ENCODE peak calls at places on chromosomes 2 and 18, in ten cellular contexts. P is mesothelial cell of epicardium; H is body of pancreas; Q is stimulated activated CD4-positive, alpha-beta T cell treated with anti-CD3 and anti-CD28 coated beads, Interleukin-12 subunit alpha, Interleukin-12 subunit beta, amount 100 ng/mL, for 4 hours; R is nephron progenitor cell; D is cardiac muscle cell; C is CD8-positive, alpha-beta memory T cell; N is HT1080; A is choroid plexus epithelial cell; K is ACHN. M is an unnamed sample.

GRCh38 chr2:109242222-109242653 is 113.2 kb downstream of the SH3RF3 start:
- DNase-seq in Q (no peak), H (no peak), C (no peak), K (no peak), D (no peak), N (no peak), A (no peak), P (no peak), R (no peak), M (no peak)

GRCh38 chr2:183035298-183035953 is 2.8 kb downstream of the NCKAP1 start:
- DNase-seq in D (no peak), N (peak), Q (no peak), H (no peak), A (peak), K (no peak), P (no peak), C (no peak), R (no peak), M (no peak)

GRCh38 chr2:143754732-143755131 is 625.5 kb downstream of the ARHGAP15 start:
- DNase-seq in H (no peak), R (no peak), A (no peak), P (no peak), K (no peak), Q (no peak), N (no peak), C (no peak), D (no peak), M (no peak)

GRCh38 chr2:28390241-28390856 is 2.3 kb upstream of the FOSL2 start:
- DNase-seq in K (peak), Q (peak), N (peak), A (peak), C (peak), P (peak), H (peak), R (peak), D (peak), M (peak)

GRCh38 chr2:11583840-11584529 is 50.1 kb downstream of the GREB1 start:
- DNase-seq in N (peak), A (peak), Q (peak), R (peak), C (peak), D (peak), K (peak), P (peak), H (peak), M (peak)

GRCh38 chr2:150472122-150472899 is 15.2 kb downstream of the RND3 start:
- DNase-seq in D (no peak), H (no peak), K (peak), C (no peak), R (no peak), P (no peak), Q (no peak), N (peak), A (peak), M (no peak)

GRCh38 chr2:178330175-178331021 is 120.6 kb downstream of the PRKRA start:
- DNase-seq in H (no peak), K (no peak), N (no peak), D (no peak), Q (no peak), A (no peak), C (no peak), R (no peak), P (no peak), M (no peak)

GRCh38 chr2:238173692-238174091 is 14.9 kb downstream of the ERFE start:
- DNase-seq in A (no peak), C (no peak), P (no peak), N (no peak), Q (no peak), R (no peak), K (no peak), D (no peak), H (no peak), M (no peak)

GRCh38 chr2:74014813-74015212 is 30.1 kb downstream of the TET3 start:
- DNase-seq in Q (no peak), D (no peak), A (no peak), N (no peak), H (no peak), R (no peak), K (no peak), C (no peak), P (no peak), M (no peak)

GRCh38 chr18:31952223-31952622 is 9.3 kb upstream of the TRAPPC8 start:
- DNase-seq in A (no peak), H (no peak), D (no peak), N (no peak), K (no peak), Q (no peak), P (no peak), C (no peak), R (no peak), M (no peak)

GRCh38 chr2:111910609-111911277 is 12.3 kb downstream of the MERTK start:
- DNase-seq in Q (no peak), P (no peak), K (no peak), R (no peak), C (no peak), A (no peak), H (peak), D (no peak), N (no peak), M (no peak)

GRCh38 chr18:42183746-42184145 is 228.7 kb downstream of the PIK3C3 start:
- DNase-seq in K (peak), P (no peak), A (peak), C (no peak), H (no peak), R (no peak), Q (no peak), D (no peak), N (peak), M (peak)

GRCh38 chr2:88067598-88067997 is at the start of gene SMYD1:
- DNase-seq in C (no peak), A (no peak), H (no peak), K (no peak), N (no peak), Q (no peak), P (no peak), R (no peak), D (peak), M (no peak)

GRCh38 chr2:62207480-62207879 is 11.6 kb downstream of the B3GNT2 start:
- DNase-seq in Q (no peak), C (no peak), H (peak), P (no peak), N (no peak), K (no peak), A (no peak), D (no peak), R (no peak), M (no peak)

GRCh38 chr2:215107229-215108056 is 31.0 kb downstream of the ABCA12 start:
- DNase-seq in Q (no peak), K (no peak), H (no peak), D (no peak), P (no peak), C (no peak), A (no peak), R (no peak), N (no peak), M (no peak)

GRCh38 chr18:69968073-69968472 is 20.4 kb upstream of the CD226 start:
- DNase-seq in K (no peak), R (no peak), Q (no peak), C (no peak), H (no peak), P (no peak), N (no peak), A (no peak), D (no peak), M (no peak)

GRCh38 chr2:240362826-240363717 is 72.4 kb upstream of the GPC1 start:
- DNase-seq in H (no peak), R (peak), D (no peak), C (no peak), Q (no peak), N (no peak), P (no peak), K (no peak), A (no peak), M (no peak)

GRCh38 chr2:111670776-111671175 is 213.2 kb downstream of the ANAPC1 start:
- DNase-seq in A (no peak), N (no peak), Q (no peak), P (no peak), H (no peak), R (no peak), K (no peak), D (no peak), C (no peak), M (no peak)